ENCODE peak calls at places on chromosomes 16 and 17, in ten cellular contexts. One of them, this sample, is unnamed. For H3K4me1 and H3K9me3, the result is how much of the 10 kb centered on the place peaks cover.

GRCh38 chr16:11429823-11430222 is 84.6 kb downstream of the RMI2 start:
- DNase-seq in K562: no peak
- DNase-seq in A549: peak
- DNase-seq in ovary: no peak
- DNase-seq in H1: no peak
- DNase-seq in uterus: no peak
- DNase-seq in tibial nerve: no peak
- DNase-seq in upper lobe of left lung: no peak
- DNase-seq in right lobe of liver: no peak
- DNase-seq in adrenal gland: no peak
- DNase-seq in this sample: no peak

GRCh38 chr16:21156767-21157467 is 1.6 kb upstream of the LDAF1 start:
- DNase-seq in ovary: peak
- DNase-seq in upper lobe of left lung: no peak
- DNase-seq in tibial nerve: no peak
- DNase-seq in H1: peak
- DNase-seq in uterus: peak
- DNase-seq in adrenal gland: peak
- DNase-seq in K562: peak
- DNase-seq in right lobe of liver: no peak
- DNase-seq in A549: peak
- DNase-seq in this sample: no peak

GRCh38 chr17:538096-538973 is 176.3 kb downstream of the VPS53 start:
- DNase-seq in upper lobe of left lung: no peak
- DNase-seq in ovary: no peak
- DNase-seq in A549: no peak
- DNase-seq in adrenal gland: no peak
- DNase-seq in K562: no peak
- DNase-seq in H1: no peak
- DNase-seq in tibial nerve: no peak
- DNase-seq in uterus: no peak
- DNase-seq in right lobe of liver: no peak
- DNase-seq in this sample: no peak

GRCh38 chr16:50025544-50025931 is 513 bp downstream of the CNEP1R1 start:
- DNase-seq in A549: no peak
- DNase-seq in H1: peak
- DNase-seq in tibial nerve: no peak
- DNase-seq in K562: peak
- DNase-seq in uterus: no peak
- DNase-seq in adrenal gland: peak
- DNase-seq in ovary: peak
- DNase-seq in upper lobe of left lung: no peak
- DNase-seq in right lobe of liver: no peak
- DNase-seq in this sample: no peak

GRCh38 chr17:38428150-38428642 is at the start of gene ARHGAP23:
- DNase-seq in upper lobe of left lung: peak
- DNase-seq in K562: peak
- DNase-seq in uterus: peak
- DNase-seq in tibial nerve: no peak
- DNase-seq in adrenal gland: peak
- DNase-seq in right lobe of liver: peak
- DNase-seq in H1: peak
- DNase-seq in ovary: peak
- DNase-seq in A549: peak
- DNase-seq in this sample: peak

GRCh38 chr16:85276258-85276657 is 164.0 kb upstream of the CIBAR2 start:
- DNase-seq in K562: no peak
- DNase-seq in A549: no peak
- DNase-seq in tibial nerve: no peak
- DNase-seq in upper lobe of left lung: no peak
- DNase-seq in H1: no peak
- DNase-seq in adrenal gland: no peak
- DNase-seq in uterus: no peak
- DNase-seq in ovary: no peak
- DNase-seq in right lobe of liver: no peak
- DNase-seq in this sample: no peak

GRCh38 chr17:82959990-82960418 is 119.4 kb upstream of the METRNL start:
- DNase-seq in A549: no peak
- DNase-seq in ovary: peak
- DNase-seq in H1: no peak
- DNase-seq in uterus: no peak
- DNase-seq in adrenal gland: no peak
- DNase-seq in K562: no peak
- DNase-seq in right lobe of liver: peak
- DNase-seq in tibial nerve: no peak
- DNase-seq in upper lobe of left lung: no peak
- DNase-seq in this sample: peak

GRCh38 chr17:45227101-45227591 is 5.5 kb downstream of the FMNL1 start:
- DNase-seq in H1: no peak
- DNase-seq in ovary: no peak
- DNase-seq in K562: no peak
- DNase-seq in upper lobe of left lung: no peak
- DNase-seq in tibial nerve: no peak
- DNase-seq in right lobe of liver: no peak
- DNase-seq in A549: no peak
- DNase-seq in adrenal gland: no peak
- DNase-seq in uterus: no peak
- DNase-seq in this sample: peak

GRCh38 chr17:51761105-51761504 is 397.4 kb downstream of the CA10 start:
- DNase-seq in upper lobe of left lung: no peak
- DNase-seq in uterus: no peak
- DNase-seq in ovary: no peak
- DNase-seq in A549: no peak
- DNase-seq in H1: no peak
- DNase-seq in adrenal gland: no peak
- DNase-seq in tibial nerve: no peak
- DNase-seq in right lobe of liver: no peak
- DNase-seq in K562: no peak
- DNase-seq in this sample: no peak

GRCh38 chr16:21100447-21100846 is 50.2 kb downstream of the DNAH3 start:
- DNase-seq in right lobe of liver: no peak
- DNase-seq in K562: no peak
- DNase-seq in adrenal gland: no peak
- DNase-seq in H1: no peak
- DNase-seq in A549: peak
- DNase-seq in ovary: no peak
- DNase-seq in upper lobe of left lung: no peak
- DNase-seq in uterus: no peak
- DNase-seq in tibial nerve: no peak
- DNase-seq in this sample: no peak

GRCh38 chr17:64092952-64093451 is 36.9 kb downstream of the ERN1 start:
- DNase-seq in H1: no peak
- DNase-seq in uterus: peak
- DNase-seq in adrenal gland: no peak
- DNase-seq in ovary: no peak
- DNase-seq in right lobe of liver: no peak
- DNase-seq in upper lobe of left lung: no peak
- DNase-seq in tibial nerve: no peak
- DNase-seq in K562: no peak
- DNase-seq in A549: no peak
- DNase-seq in this sample: no peak

GRCh38 chr17:6894206-6894528 is 62.6 kb upstream of the TEKT1 start:
- DNase-seq in right lobe of liver: no peak
- DNase-seq in adrenal gland: no peak
- DNase-seq in ovary: no peak
- DNase-seq in tibial nerve: no peak
- DNase-seq in upper lobe of left lung: peak
- DNase-seq in H1: peak
- DNase-seq in uterus: no peak
- DNase-seq in K562: no peak
- DNase-seq in A549: no peak
- DNase-seq in this sample: no peak

GRCh38 chr17:54864636-54865420 is 35.8 kb upstream of the TOM1L1 start:
- DNase-seq in adrenal gland: no peak
- DNase-seq in K562: no peak
- DNase-seq in ovary: no peak
- DNase-seq in upper lobe of left lung: no peak
- DNase-seq in right lobe of liver: no peak
- DNase-seq in tibial nerve: no peak
- DNase-seq in A549: no peak
- DNase-seq in H1: no peak
- DNase-seq in uterus: no peak
- DNase-seq in this sample: no peak

GRCh38 chr17:64786337-64786736 is 124.2 kb upstream of the SMURF2 start:
- DNase-seq in adrenal gland: no peak
- DNase-seq in ovary: no peak
- DNase-seq in tibial nerve: no peak
- DNase-seq in uterus: no peak
- DNase-seq in upper lobe of left lung: no peak
- DNase-seq in A549: no peak
- DNase-seq in H1: no peak
- DNase-seq in right lobe of liver: no peak
- DNase-seq in K562: no peak
- DNase-seq in this sample: no peak

GRCh38 chr17:4599505-4600281 is 15.4 kb downstream of the SMTNL2 start:
- DNase-seq in K562: peak
- DNase-seq in right lobe of liver: no peak
- DNase-seq in uterus: peak
- DNase-seq in A549: no peak
- DNase-seq in upper lobe of left lung: peak
- DNase-seq in H1: peak
- DNase-seq in tibial nerve: no peak
- DNase-seq in ovary: peak
- DNase-seq in adrenal gland: peak
- DNase-seq in this sample: no peak

GRCh38 chr17:4604111-4604644 is 19.8 kb downstream of the SMTNL2 start:
- DNase-seq in upper lobe of left lung: no peak
- DNase-seq in A549: no peak
- DNase-seq in uterus: peak
- DNase-seq in ovary: peak
- DNase-seq in right lobe of liver: peak
- DNase-seq in tibial nerve: no peak
- DNase-seq in adrenal gland: peak
- DNase-seq in H1: no peak
- DNase-seq in K562: no peak
- DNase-seq in this sample: peak

GRCh38 chr17:4600563-4600962 is 16.2 kb downstream of the SMTNL2 start:
- DNase-seq in H1: no peak
- DNase-seq in adrenal gland: no peak
- DNase-seq in A549: no peak
- DNase-seq in K562: no peak
- DNase-seq in upper lobe of left lung: no peak
- DNase-seq in ovary: no peak
- DNase-seq in tibial nerve: no peak
- DNase-seq in right lobe of liver: no peak
- DNase-seq in uterus: no peak
- DNase-seq in this sample: no peak

GRCh38 chr17:4601326-4601725 is 17.0 kb downstream of the SMTNL2 start:
- DNase-seq in A549: no peak
- DNase-seq in uterus: no peak
- DNase-seq in ovary: no peak
- DNase-seq in upper lobe of left lung: no peak
- DNase-seq in H1: no peak
- DNase-seq in adrenal gland: no peak
- DNase-seq in K562: no peak
- DNase-seq in right lobe of liver: no peak
- DNase-seq in tibial nerve: no peak
- DNase-seq in this sample: no peak

GRCh38 chr17:4602041-4602440 is 17.7 kb downstream of the SMTNL2 start:
- DNase-seq in A549: no peak
- DNase-seq in right lobe of liver: no peak
- DNase-seq in tibial nerve: no peak
- DNase-seq in uterus: no peak
- DNase-seq in H1: no peak
- DNase-seq in upper lobe of left lung: no peak
- DNase-seq in K562: no peak
- DNase-seq in adrenal gland: no peak
- DNase-seq in ovary: no peak
- DNase-seq in this sample: no peak
- H3K4me1 ChIP-seq in A549: under half
- H3K4me1 ChIP-seq in right lobe of liver: under half
- H3K4me1 ChIP-seq in tibial nerve: under half
- H3K4me1 ChIP-seq in uterus: under half
- H3K4me1 ChIP-seq in H1: under half
- H3K4me1 ChIP-seq in upper lobe of left lung: under half
- H3K4me1 ChIP-seq in K562: under half
- H3K4me1 ChIP-seq in adrenal gland: under half
- H3K4me1 ChIP-seq in ovary: under half
- H3K4me1 ChIP-seq in this sample: under half

DNA sequence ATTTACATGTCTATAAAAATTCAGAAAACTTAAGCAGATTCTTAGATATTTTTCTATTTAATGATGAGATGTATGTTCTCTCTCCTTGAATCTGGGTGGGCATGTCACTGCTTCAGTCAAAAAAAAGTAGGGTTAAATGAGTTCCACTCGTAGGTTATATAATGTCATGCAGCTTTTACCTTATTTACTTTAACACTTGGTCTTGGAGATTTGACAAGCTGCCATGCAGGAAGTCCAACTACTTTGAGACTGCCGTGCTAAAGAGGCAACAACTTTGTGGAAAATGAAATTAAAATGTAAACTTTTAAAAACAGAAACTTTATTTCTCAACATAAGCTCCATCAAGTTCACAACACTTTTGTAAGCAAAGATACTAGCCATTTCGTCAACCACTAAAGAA is 1336.0 kb upstream of the CDH8 start:
- DNase-seq in ovary: no peak
- DNase-seq in adrenal gland: no peak
- DNase-seq in H1: no peak
- DNase-seq in A549: no peak
- DNase-seq in K562: no peak
- DNase-seq in tibial nerve: no peak
- DNase-seq in upper lobe of left lung: no peak
- DNase-seq in uterus: no peak
- DNase-seq in right lobe of liver: no peak
- DNase-seq in this sample: no peak
- H3K9me3 ChIP-seq in ovary: under half
- H3K9me3 ChIP-seq in adrenal gland: under half
- H3K9me3 ChIP-seq in H1: under half
- H3K9me3 ChIP-seq in A549: under half
- H3K9me3 ChIP-seq in K562: under half
- H3K9me3 ChIP-seq in tibial nerve: under half
- H3K9me3 ChIP-seq in upper lobe of left lung: under half
- H3K9me3 ChIP-seq in uterus: under half
- H3K9me3 ChIP-seq in right lobe of liver: under half
- H3K9me3 ChIP-seq in this sample: under half

GRCh38 chr17:78204387-78205123 is 9.5 kb upstream of the BIRC5 start:
- DNase-seq in adrenal gland: no peak
- DNase-seq in upper lobe of left lung: no peak
- DNase-seq in uterus: no peak
- DNase-seq in H1: no peak
- DNase-seq in tibial nerve: no peak
- DNase-seq in A549: no peak
- DNase-seq in ovary: no peak
- DNase-seq in right lobe of liver: no peak
- DNase-seq in K562: no peak
- DNase-seq in this sample: no peak
- TF ChIP-seq POLR2A in adrenal gland: no peak
- TF ChIP-seq POLR2A in upper lobe of left lung: no peak
- TF ChIP-seq POLR2A in uterus: no peak
- TF ChIP-seq POLR2A in H1: no peak
- TF ChIP-seq POLR2A in tibial nerve: no peak
- TF ChIP-seq POLR2A in A549: no peak
- TF ChIP-seq POLR2A in ovary: no peak
- TF ChIP-seq POLR2A in right lobe of liver: no peak
- TF ChIP-seq POLR2A in K562: no peak
- TF ChIP-seq POLR2A in this sample: no peak

DNA sequence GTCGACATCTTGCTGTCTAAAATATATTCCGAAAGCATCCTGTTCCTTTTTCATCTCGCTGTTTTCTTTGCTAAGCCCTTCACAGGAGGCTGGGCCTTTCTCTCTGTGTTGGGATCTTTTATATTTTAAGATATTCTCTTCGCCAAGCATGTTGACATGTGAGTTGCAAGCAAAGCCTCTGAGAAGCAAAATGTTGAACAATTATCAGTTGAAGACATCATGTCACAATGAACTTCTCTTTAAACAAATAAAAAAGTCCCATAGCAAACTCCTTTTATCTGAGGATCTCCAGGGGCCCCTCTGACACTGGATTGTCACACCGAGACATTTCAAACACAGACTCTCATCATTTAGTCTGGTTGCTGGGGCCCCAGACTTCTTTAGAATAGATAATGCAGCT is 497.0 kb downstream of the XYLT1 start:
- DNase-seq in K562: no peak
- DNase-seq in ovary: no peak
- DNase-seq in H1: no peak
- DNase-seq in adrenal gland: no peak
- DNase-seq in upper lobe of left lung: no peak
- DNase-seq in tibial nerve: no peak
- DNase-seq in A549: no peak
- DNase-seq in uterus: no peak
- DNase-seq in right lobe of liver: no peak
- DNase-seq in this sample: no peak
- H3K4me1 ChIP-seq in K562: under half
- H3K4me1 ChIP-seq in ovary: under half
- H3K4me1 ChIP-seq in H1: under half
- H3K4me1 ChIP-seq in adrenal gland: under half
- H3K4me1 ChIP-seq in upper lobe of left lung: under half
- H3K4me1 ChIP-seq in tibial nerve: under half
- H3K4me1 ChIP-seq in A549: under half
- H3K4me1 ChIP-seq in uterus: under half
- H3K4me1 ChIP-seq in right lobe of liver: under half
- H3K4me1 ChIP-seq in this sample: under half

This sample was measured in spleen.